ENCODE peak calls at places on chromosome 4, in four cellular contexts. P, D, G and F are unnamed samples.

GRCh38 chr4:173501592-173502150 is 28.4 kb downstream of the HAND2 start:
- DNase-seq in P (no peak), D (no peak), G (no peak), F (peak)

GRCh38 chr4:159505275-159505975 is 402.5 kb downstream of the RAPGEF2 start:
- DNase-seq in P (no peak), D (no peak), G (no peak), F (no peak)

GRCh38 chr4:23006756-23007155 is 314.0 kb downstream of the GBA3 start:
- DNase-seq in P (no peak), D (no peak), G (peak), F (no peak)

GRCh38 chr4:1604181-1604705 is 79.9 kb downstream of the FAM53A start:
- DNase-seq in P (no peak), D (no peak), G (no peak), F (no peak)

GRCh38 chr4:8761167-8761823 is 110.3 kb downstream of the HMX1 start:
- DNase-seq in P (no peak), D (no peak), G (no peak), F (no peak)

GRCh38 chr4:39455486-39455885 is 3.2 kb downstream of the RPL9 start:
- DNase-seq in P (no peak), D (no peak), G (no peak), F (no peak)

GRCh38 chr4:29311231-29311630 is 1408.9 kb upstream of the PCDH7 start:
- DNase-seq in P (no peak), D (no peak), G (peak), F (no peak)

GRCh38 chr4:169249214-169249973 is 21.4 kb downstream of the SH3RF1 start:
- DNase-seq in P (no peak), D (peak), G (no peak), F (no peak)

GRCh38 chr4:2797545-2798305 is 4.8 kb downstream of the SH3BP2 start:
- DNase-seq in P (peak), D (no peak), G (no peak), F (no peak)

GRCh38 chr4:120769227-120769626 is 153.3 kb downstream of the PRDM5 start:
- DNase-seq in P (no peak), D (peak), G (peak), F (no peak)

GRCh38 chr4:2402053-2402452 is 16.4 kb downstream of the ZFYVE28 start:
- DNase-seq in P (no peak), D (peak), G (peak), F (no peak)

GRCh38 chr4:128707864-128708263 is 101.6 kb upstream of the JADE1 start:
- DNase-seq in P (no peak), D (no peak), G (peak), F (no peak)

GRCh38 chr4:27917381-27917780 is 1056.7 kb downstream of the STIM2 start:
- DNase-seq in P (no peak), D (no peak), G (no peak), F (no peak)